ENCODE peak calls at places on chromosomes 1 and 21, in seven cellular contexts. One of them, this sample, is unnamed. For H3K4me1, the result is how much of the 10 kb centered on the place peaks cover.

GRCh38 chr1:24464378-24464770 is 38.3 kb upstream of the RCAN3 start:
- DNase-seq in heart right ventricle: no peak
- DNase-seq in mesendoderm: peak
- DNase-seq in heart left ventricle: no peak
- DNase-seq in aorta: no peak
- DNase-seq in PC-9: no peak
- DNase-seq in neuronal stem cell: no peak
- DNase-seq in this sample: no peak

GRCh38 chr1:201493757-201494617 is 12.9 kb downstream of the CSRP1 start:
- DNase-seq in heart right ventricle: peak
- DNase-seq in mesendoderm: no peak
- DNase-seq in heart left ventricle: no peak
- DNase-seq in aorta: no peak
- DNase-seq in PC-9: no peak
- DNase-seq in neuronal stem cell: no peak
- DNase-seq in this sample: no peak

GRCh38 chr1:205973377-205974232 is 29.6 kb downstream of the RAB7B start:
- DNase-seq in heart right ventricle: no peak
- DNase-seq in mesendoderm: no peak
- DNase-seq in heart left ventricle: no peak
- DNase-seq in aorta: no peak
- DNase-seq in PC-9: no peak
- DNase-seq in neuronal stem cell: no peak
- DNase-seq in this sample: no peak

GRCh38 chr1:13662498-13662897 is 37.5 kb upstream of the PRDM2 start:
- DNase-seq in heart right ventricle: no peak
- DNase-seq in mesendoderm: peak
- DNase-seq in heart left ventricle: no peak
- DNase-seq in aorta: no peak
- DNase-seq in PC-9: no peak
- DNase-seq in neuronal stem cell: no peak
- DNase-seq in this sample: no peak

GRCh38 chr1:7382971-7383370 is 388.1 kb upstream of the VAMP3 start:
- DNase-seq in heart right ventricle: no peak
- DNase-seq in mesendoderm: no peak
- DNase-seq in heart left ventricle: no peak
- DNase-seq in aorta: no peak
- DNase-seq in PC-9: no peak
- DNase-seq in neuronal stem cell: no peak
- DNase-seq in this sample: no peak

GRCh38 chr1:31785947-31786290 is 21.8 kb upstream of the ADGRB2 start:
- DNase-seq in heart right ventricle: no peak
- DNase-seq in mesendoderm: no peak
- DNase-seq in heart left ventricle: no peak
- DNase-seq in aorta: peak
- DNase-seq in PC-9: no peak
- DNase-seq in neuronal stem cell: no peak
- DNase-seq in this sample: no peak

GRCh38 chr1:27724961-27725373 is 794 bp upstream of the FAM76A start:
- DNase-seq in heart right ventricle: peak
- DNase-seq in mesendoderm: peak
- DNase-seq in heart left ventricle: peak
- DNase-seq in aorta: peak
- DNase-seq in PC-9: no peak
- DNase-seq in neuronal stem cell: no peak
- DNase-seq in this sample: no peak

GRCh38 chr1:6358144-6358624 is 35.4 kb downstream of the ACOT7 start:
- DNase-seq in heart right ventricle: no peak
- DNase-seq in mesendoderm: no peak
- DNase-seq in heart left ventricle: peak
- DNase-seq in aorta: no peak
- DNase-seq in PC-9: no peak
- DNase-seq in neuronal stem cell: no peak
- DNase-seq in this sample: no peak

GRCh38 chr1:109254621-109255096 is 5.3 kb downstream of the CELSR2 start:
- DNase-seq in heart right ventricle: no peak
- DNase-seq in mesendoderm: peak
- DNase-seq in heart left ventricle: no peak
- DNase-seq in aorta: peak
- DNase-seq in PC-9: no peak
- DNase-seq in neuronal stem cell: no peak
- DNase-seq in this sample: no peak
- H3K4me3 ChIP-seq in heart right ventricle: no peak
- H3K4me3 ChIP-seq in mesendoderm: no peak
- H3K4me3 ChIP-seq in heart left ventricle: no peak
- H3K4me3 ChIP-seq in aorta: no peak
- H3K4me3 ChIP-seq in PC-9: no peak
- H3K4me3 ChIP-seq in neuronal stem cell: peak
- H3K4me3 ChIP-seq in this sample: peak

DNA sequence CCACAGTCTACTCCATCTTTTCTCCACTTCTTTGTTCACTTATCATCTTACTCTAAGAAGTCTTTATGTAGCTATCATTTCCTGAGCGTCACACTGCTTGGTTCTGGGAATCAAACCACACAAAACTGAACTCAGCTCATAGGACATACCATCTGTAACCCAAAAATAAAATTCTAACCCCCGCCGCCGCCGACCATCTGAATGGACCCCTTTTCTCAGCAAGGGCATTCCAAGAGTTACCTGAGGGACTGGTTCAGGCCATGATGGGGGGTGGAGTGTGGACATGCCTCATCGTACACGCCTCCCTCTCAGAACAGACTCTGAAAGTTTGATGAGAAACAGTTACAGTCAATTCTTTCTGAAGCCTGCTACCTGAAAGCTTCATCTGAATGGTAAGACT is 12.6 kb upstream of the CHI3L2 start:
- DNase-seq in heart right ventricle: no peak
- DNase-seq in mesendoderm: no peak
- DNase-seq in heart left ventricle: no peak
- DNase-seq in aorta: no peak
- DNase-seq in PC-9: no peak
- DNase-seq in neuronal stem cell: no peak
- DNase-seq in this sample: no peak
- H3K4me1 ChIP-seq in heart right ventricle: half or more
- H3K4me1 ChIP-seq in mesendoderm: under half
- H3K4me1 ChIP-seq in heart left ventricle: under half
- H3K4me1 ChIP-seq in aorta: under half
- H3K4me1 ChIP-seq in PC-9: under half
- H3K4me1 ChIP-seq in neuronal stem cell: under half
- H3K4me1 ChIP-seq in this sample: under half

GRCh38 chr1:69073176-69073575 is 494.5 kb upstream of the LRRC7 start:
- DNase-seq in heart right ventricle: no peak
- DNase-seq in mesendoderm: no peak
- DNase-seq in heart left ventricle: no peak
- DNase-seq in aorta: no peak
- DNase-seq in PC-9: no peak
- DNase-seq in neuronal stem cell: no peak
- DNase-seq in this sample: no peak
- H3K4me3 ChIP-seq in heart right ventricle: no peak
- H3K4me3 ChIP-seq in mesendoderm: no peak
- H3K4me3 ChIP-seq in heart left ventricle: no peak
- H3K4me3 ChIP-seq in aorta: no peak
- H3K4me3 ChIP-seq in PC-9: no peak
- H3K4me3 ChIP-seq in neuronal stem cell: no peak
- H3K4me3 ChIP-seq in this sample: no peak

DNA sequence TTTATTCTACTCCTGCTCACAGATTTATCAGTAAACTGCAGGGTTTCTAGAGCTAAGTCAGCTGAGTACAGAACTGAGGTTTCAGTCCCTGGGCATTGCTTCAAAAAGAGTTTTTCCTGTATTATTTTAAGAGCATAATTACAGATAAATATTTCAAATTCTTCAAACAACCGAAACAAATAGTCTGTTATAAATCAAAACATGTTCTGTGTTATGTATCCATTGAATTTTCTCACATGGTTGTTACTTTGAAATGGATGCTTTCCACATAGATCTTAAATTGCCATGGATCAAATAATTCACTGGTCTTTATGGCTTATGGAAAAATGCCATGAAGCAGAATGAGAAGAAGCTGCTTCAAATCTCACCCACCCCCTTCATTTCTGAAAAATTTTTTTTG is 64.5 kb downstream of the LRRC8C start:
- DNase-seq in heart right ventricle: no peak
- DNase-seq in mesendoderm: no peak
- DNase-seq in heart left ventricle: no peak
- DNase-seq in aorta: no peak
- DNase-seq in PC-9: no peak
- DNase-seq in neuronal stem cell: no peak
- DNase-seq in this sample: no peak
- H3K4me1 ChIP-seq in heart right ventricle: half or more
- H3K4me1 ChIP-seq in mesendoderm: under half
- H3K4me1 ChIP-seq in heart left ventricle: half or more
- H3K4me1 ChIP-seq in aorta: under half
- H3K4me1 ChIP-seq in PC-9: under half
- H3K4me1 ChIP-seq in neuronal stem cell: under half
- H3K4me1 ChIP-seq in this sample: under half

GRCh38 chr1:184385863-184386262 is 966 bp upstream of the C1orf21 start:
- DNase-seq in heart right ventricle: no peak
- DNase-seq in mesendoderm: no peak
- DNase-seq in heart left ventricle: no peak
- DNase-seq in aorta: no peak
- DNase-seq in PC-9: no peak
- DNase-seq in neuronal stem cell: no peak
- DNase-seq in this sample: no peak
- H3K4me3 ChIP-seq in heart right ventricle: peak
- H3K4me3 ChIP-seq in mesendoderm: no peak
- H3K4me3 ChIP-seq in heart left ventricle: peak
- H3K4me3 ChIP-seq in aorta: peak
- H3K4me3 ChIP-seq in PC-9: peak
- H3K4me3 ChIP-seq in neuronal stem cell: peak
- H3K4me3 ChIP-seq in this sample: peak

GRCh38 chr1:19455353-19455752 is 30.0 kb downstream of the CAPZB start:
- DNase-seq in heart right ventricle: no peak
- DNase-seq in mesendoderm: no peak
- DNase-seq in heart left ventricle: no peak
- DNase-seq in aorta: no peak
- DNase-seq in PC-9: no peak
- DNase-seq in neuronal stem cell: no peak
- DNase-seq in this sample: no peak
- H3K4me1 ChIP-seq in heart right ventricle: half or more
- H3K4me1 ChIP-seq in mesendoderm: under half
- H3K4me1 ChIP-seq in heart left ventricle: half or more
- H3K4me1 ChIP-seq in aorta: under half
- H3K4me1 ChIP-seq in PC-9: under half
- H3K4me1 ChIP-seq in neuronal stem cell: under half
- H3K4me1 ChIP-seq in this sample: half or more

GRCh38 chr1:183905497-183905896 is 100.6 kb downstream of the RGL1 start:
- DNase-seq in heart right ventricle: no peak
- DNase-seq in mesendoderm: no peak
- DNase-seq in heart left ventricle: peak
- DNase-seq in aorta: no peak
- DNase-seq in PC-9: no peak
- DNase-seq in neuronal stem cell: no peak
- DNase-seq in this sample: no peak
- H3K4me3 ChIP-seq in heart right ventricle: no peak
- H3K4me3 ChIP-seq in mesendoderm: no peak
- H3K4me3 ChIP-seq in heart left ventricle: no peak
- H3K4me3 ChIP-seq in aorta: no peak
- H3K4me3 ChIP-seq in PC-9: no peak
- H3K4me3 ChIP-seq in neuronal stem cell: no peak
- H3K4me3 ChIP-seq in this sample: no peak

DNA sequence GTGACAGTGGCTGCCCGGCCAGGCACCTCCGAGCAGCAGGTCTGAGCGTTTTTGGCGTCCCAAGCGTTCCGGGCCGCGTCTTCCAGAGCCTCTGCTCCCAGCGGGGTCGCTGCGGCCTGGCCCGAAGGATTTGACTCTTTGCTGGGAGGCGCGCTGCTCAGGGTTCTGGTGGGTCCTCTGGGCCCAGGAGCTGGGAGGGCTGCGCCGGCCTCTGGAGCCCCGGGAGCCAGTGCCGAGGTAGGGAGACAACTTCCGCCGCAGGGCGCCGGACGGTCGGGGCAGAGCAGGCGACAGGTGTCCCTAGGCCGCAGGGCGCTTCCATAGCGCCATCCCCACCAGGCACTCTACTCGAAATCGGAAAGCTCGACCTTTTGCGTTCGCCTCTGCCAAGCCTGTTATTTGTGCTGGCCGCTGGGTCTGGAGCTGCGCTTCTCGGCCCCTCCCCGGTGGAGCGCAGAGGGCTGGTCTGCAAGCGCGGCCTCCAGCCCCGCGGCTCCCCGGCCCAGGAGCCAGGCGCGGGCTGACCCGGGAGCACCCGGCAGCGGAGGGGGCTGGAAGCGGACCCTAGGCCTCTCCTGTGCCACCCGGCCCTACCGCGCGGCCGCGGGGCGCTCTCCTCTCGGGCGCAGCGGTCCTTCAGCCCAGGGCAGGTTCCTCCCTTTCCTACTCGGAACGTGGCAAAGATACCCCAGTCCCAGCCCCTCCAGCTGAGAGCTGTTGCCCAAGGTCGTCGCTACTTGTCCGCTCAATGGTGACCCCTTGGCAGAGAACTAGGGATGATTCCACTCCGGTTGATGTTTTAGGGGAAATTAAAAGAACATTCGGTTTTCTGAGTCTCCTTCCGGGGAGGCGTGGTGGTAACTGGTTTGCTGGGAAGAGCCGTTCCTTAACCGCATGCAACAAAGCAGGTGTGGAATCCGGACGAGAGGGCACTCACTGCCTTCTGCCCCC is 2.3 kb downstream of the SIM2 start:
- DNase-seq in heart right ventricle: no peak
- DNase-seq in mesendoderm: peak
- DNase-seq in heart left ventricle: peak
- DNase-seq in aorta: peak
- DNase-seq in PC-9: no peak
- DNase-seq in neuronal stem cell: peak
- DNase-seq in this sample: no peak
- H3K4me1 ChIP-seq in heart right ventricle: half or more
- H3K4me1 ChIP-seq in mesendoderm: under half
- H3K4me1 ChIP-seq in heart left ventricle: under half
- H3K4me1 ChIP-seq in aorta: under half
- H3K4me1 ChIP-seq in PC-9: under half
- H3K4me1 ChIP-seq in neuronal stem cell: under half
- H3K4me1 ChIP-seq in this sample: half or more

GRCh38 chr1:74271503-74271902 is 36.3 kb downstream of the TNNI3K start:
- DNase-seq in heart right ventricle: no peak
- DNase-seq in mesendoderm: peak
- DNase-seq in heart left ventricle: no peak
- DNase-seq in aorta: no peak
- DNase-seq in PC-9: no peak
- DNase-seq in neuronal stem cell: no peak
- DNase-seq in this sample: no peak
- H3K4me3 ChIP-seq in heart right ventricle: no peak
- H3K4me3 ChIP-seq in mesendoderm: no peak
- H3K4me3 ChIP-seq in heart left ventricle: no peak
- H3K4me3 ChIP-seq in aorta: no peak
- H3K4me3 ChIP-seq in PC-9: no peak
- H3K4me3 ChIP-seq in neuronal stem cell: no peak
- H3K4me3 ChIP-seq in this sample: no peak

This sample was measured in esophagus squamous epithelium.